ENCODE peak calls at places on chromosomes 2 and 18, in four cellular contexts. P is HepG2, R is SK-N-SH, O is A549. V is an unnamed sample.

GRCh38 chr2:224518806-224519580 is 66.2 kb downstream of the CUL3 start:
- DNase-seq in R (no peak), P (no peak), O (no peak), V (no peak)

GRCh38 chr2:182587831-182588230 is 128.2 kb upstream of the DNAJC10 start:
- DNase-seq in O (no peak), R (no peak), P (no peak), V (no peak)

GRCh38 chr2:158187908-158188307 is 86.2 kb downstream of the UPP2 start:
- DNase-seq in O (no peak), R (no peak), P (no peak), V (no peak)

GRCh38 chr18:33034941-33035340 is 262.1 kb upstream of the KLHL14 start:
- DNase-seq in P (no peak), R (no peak), O (no peak), V (no peak)

GRCh38 chr2:213010106-213010779 is 141.2 kb downstream of the IKZF2 start:
- DNase-seq in P (no peak), O (no peak), R (no peak), V (no peak)

GRCh38 chr18:44887227-44887631 is 206.5 kb downstream of the SETBP1 start:
- DNase-seq in R (no peak), P (no peak), O (no peak), V (peak; percentile 69)

GRCh38 chr18:79413426-79413825 is 17.7 kb downstream of the NFATC1 start:
- DNase-seq in R (no peak), O (no peak), P (no peak), V (no peak)

GRCh38 chr2:220006152-220006551 is 378.7 kb downstream of the SLC4A3 start:
- DNase-seq in O (no peak), P (no peak), R (no peak), V (no peak)

GRCh38 chr2:2156881-2157280 is 174.2 kb downstream of the MYT1L start:
- DNase-seq in O (no peak), P (no peak), R (no peak), V (no peak)

GRCh38 chr2:189379731-189380261 is 61.5 kb upstream of the WDR75 start:
- DNase-seq in O (no peak), R (no peak), P (no peak), V (no peak)

GRCh38 chr18:37836571-37836970 is 271.0 kb upstream of the CELF4 start:
- DNase-seq in P (no peak), O (no peak), R (no peak), V (no peak)

GRCh38 chr2:134636714-134637113 is 82.1 kb downstream of the TMEM163 start:
- DNase-seq in P (no peak), R (no peak), O (no peak), V (no peak)

GRCh38 chr2:240963376-240964220 is 34.8 kb upstream of the SNED1 start:
- DNase-seq in P (no peak), R (peak; percentile 30), O (no peak), V (no peak)

GRCh38 chr2:203706403-203706802 is at the start of gene CD28:
- DNase-seq in R (no peak), O (no peak), P (no peak), V (peak; percentile 85)

GRCh38 chr2:9423100-9423921 is at the start of the genes CPSF3 and ITGB1BP1:
- DNase-seq in P (peak; percentile 98), R (peak; percentile 100), O (peak; percentile 99), V (peak; percentile 88)

GRCh38 chr2:174117951-174118930 is 130.1 kb downstream of the OLA1 start:
- DNase-seq in O (peak; percentile 9), P (no peak), R (no peak), V (no peak)

GRCh38 chr2:21422050-21422449 is 298.3 kb downstream of the TDRD15 start:
- DNase-seq in R (peak; percentile 45), O (peak; percentile 34), P (peak; percentile 23), V (no peak)

GRCh38 chr2:27922842-27923241 is 32.3 kb downstream of the BABAM2 start:
- DNase-seq in P (no peak), R (no peak), O (peak; percentile 41), V (no peak)

GRCh38 chr2:3379647-3380534 is at the start of gene TRAPPC12:
- DNase-seq in O (peak; percentile 96), R (peak; percentile 97), P (peak; percentile 95), V (peak; percentile 69)

GRCh38 chr2:201228271-201228911 is 31.9 kb upstream of the CASP8 start:
- DNase-seq in R (no peak), O (no peak), P (no peak), V (no peak)

GRCh38 chr2:23901966-23902942 is 24.7 kb downstream of the ATAD2B start:
- DNase-seq in O (no peak), R (no peak), P (no peak), V (no peak)

GRCh38 chr2:239642406-239643004 is 241.7 kb upstream of the HDAC4 start:
- DNase-seq in P (no peak), O (no peak), R (no peak), V (no peak)

GRCh38 chr18:11146238-11146946 is 3.0 kb downstream of the PIEZO2 start:
- DNase-seq in O (no peak), P (no peak), R (no peak), V (no peak)

GRCh38 chr2:219285348-219285685 is 6.2 kb downstream of the DNAJB2 start:
- DNase-seq in R (no peak), O (no peak), P (no peak), V (no peak)

GRCh38 chr18:1648715-1649114 is 744.0 kb downstream of the ADCYAP1 start:
- DNase-seq in P (no peak), R (no peak), O (no peak), V (no peak)

GRCh38 chr2:76997296-76997695 is 524.9 kb downstream of the LRRTM4 start:
- DNase-seq in P (no peak), O (no peak), R (no peak), V (no peak)

GRCh38 chr2:43178602-43179542 is 47.5 kb downstream of the ZFP36L2 start:
- DNase-seq in O (peak; percentile 90), P (peak; percentile 90), R (peak; percentile 59), V (no peak)

GRCh38 chr18:27728659-27729058 is 448.3 kb downstream of the CDH2 start:
- DNase-seq in O (no peak), P (no peak), R (no peak), V (no peak)

GRCh38 chr2:218397502-218398436 is 1.9 kb upstream of the CTDSP1 start:
- DNase-seq in O (peak; percentile 87), P (peak; percentile 90), R (peak; percentile 44), V (peak; percentile 46)

GRCh38 chr2:212892193-212892592 is 259.2 kb downstream of the IKZF2 start:
- DNase-seq in R (peak; percentile 34), O (peak; percentile 31), P (peak; percentile 46), V (no peak)

GRCh38 chr2:224934542-224935188 is 107.6 kb downstream of the DOCK10 start:
- DNase-seq in R (no peak), O (no peak), P (no peak), V (no peak)

GRCh38 chr18:27921904-27922541 is 254.9 kb downstream of the CDH2 start:
- DNase-seq in P (peak; percentile 10), O (peak; percentile 29), R (peak; percentile 3), V (no peak)

GRCh38 chr2:28665041-28665704 is 86.5 kb upstream of the PPP1CB start:
- DNase-seq in R (peak; percentile 80), P (no peak), O (no peak), V (no peak)

GRCh38 chr2:26075173-26075572 is 41.3 kb downstream of the RAB10 start:
- DNase-seq in R (no peak), O (no peak), P (no peak), V (no peak)

GRCh38 chr18:40035951-40036350 is 1919.1 kb upstream of the PIK3C3 start:
- DNase-seq in P (no peak), O (no peak), R (no peak), V (no peak)

GRCh38 chr18:40041951-40042350 is 1913.1 kb upstream of the PIK3C3 start:
- DNase-seq in R (no peak), O (no peak), P (no peak), V (no peak)

DNA sequence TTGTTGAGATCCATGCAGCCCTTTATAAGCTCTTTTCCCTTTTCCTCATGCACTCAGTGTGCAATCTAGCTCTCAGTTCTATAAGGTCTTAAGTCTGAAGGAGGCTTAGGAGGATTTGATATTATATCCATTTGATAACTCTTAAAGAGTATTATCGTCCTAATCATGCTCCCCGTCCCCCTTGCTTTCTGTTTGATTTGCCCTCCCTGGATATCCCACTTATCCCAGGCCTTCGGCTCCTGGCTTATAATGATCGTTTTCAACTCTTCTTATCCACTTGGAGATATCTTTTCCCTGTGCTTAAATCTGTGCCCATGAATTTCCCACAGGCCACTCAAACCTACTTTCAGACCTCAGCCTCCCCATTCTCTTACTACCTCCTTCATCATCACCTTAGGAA is 1917.6 kb upstream of the PIK3C3 start:
- DNase-seq in O (no peak), P (no peak), R (no peak), V (no peak)
- TF ChIP-seq PBX3 in O (no peak), P (no peak), R (no peak), V (no peak)

GRCh38 chr2:130805613-130806012 is 31.1 kb upstream of the ARHGEF4 start:
- DNase-seq in R (no peak), P (no peak), O (no peak), V (no peak)

GRCh38 chr2:130810490-130810889 is 26.2 kb upstream of the ARHGEF4 start:
- DNase-seq in O (no peak), R (no peak), P (no peak), V (no peak)

GRCh38 chr2:130806370-130806769 is 30.3 kb upstream of the ARHGEF4 start:
- DNase-seq in O (no peak), P (no peak), R (no peak), V (no peak)

GRCh38 chr2:130808482-130809268 is 28.0 kb upstream of the ARHGEF4 start:
- DNase-seq in P (no peak), O (peak; percentile 42), R (no peak), V (no peak)

GRCh38 chr2:130807659-130808385 is 28.9 kb upstream of the ARHGEF4 start:
- DNase-seq in P (no peak), R (no peak), O (no peak), V (no peak)
- TF ChIP-seq PBX3 in P (no peak), R (no peak), O (no peak), V (no peak)

DNA sequence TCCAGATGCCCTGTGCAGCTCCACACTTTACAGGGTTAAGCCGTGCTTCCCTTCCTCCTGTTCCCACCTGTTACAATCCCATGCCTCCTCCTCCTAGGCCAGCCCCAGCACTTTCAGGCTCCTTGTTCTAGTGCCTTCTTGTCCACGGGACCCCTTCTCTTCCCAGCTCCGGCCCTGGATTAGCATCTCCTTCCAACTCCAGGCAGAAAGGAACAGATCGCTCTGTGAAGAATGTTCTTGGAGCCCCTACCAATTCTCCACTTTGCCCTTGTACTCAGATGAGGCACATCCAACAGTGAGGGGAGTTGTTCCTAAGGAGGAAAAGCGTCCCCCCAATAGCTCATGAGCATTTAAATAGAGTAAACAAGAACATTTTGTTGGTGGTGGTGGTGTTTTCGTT is 72.7 kb downstream of the CABLES1 start:
- DNase-seq in R (no peak), P (no peak), O (no peak), V (no peak)
- TF ChIP-seq PBX3 in R (no peak), P (no peak), O (no peak), V (no peak)

GRCh38 chr18:26574958-26575864 is 26.9 kb upstream of the KCTD1 start:
- DNase-seq in O (peak; percentile 96), R (peak; percentile 50), P (peak; percentile 52), V (no peak)

GRCh38 chr18:26579941-26580618 is 31.7 kb upstream of the KCTD1 start:
- DNase-seq in P (peak; percentile 15), R (no peak), O (peak; percentile 88), V (no peak)

DNA sequence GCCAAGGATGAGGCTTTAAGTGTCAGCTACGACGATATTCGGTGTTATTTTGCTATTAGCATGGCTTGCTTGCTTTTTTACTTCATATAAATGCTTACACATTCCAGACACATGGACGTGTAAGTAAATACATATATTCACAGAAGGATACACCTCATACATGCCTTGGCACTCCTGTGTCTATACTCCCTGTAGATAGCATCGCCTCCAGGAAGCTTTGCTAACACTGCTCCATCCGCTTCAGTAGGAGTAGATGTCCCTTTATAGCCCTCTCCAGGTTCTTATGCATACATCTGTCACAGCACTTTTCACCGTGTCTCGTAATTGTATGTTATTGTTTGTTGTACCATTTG is 27.5 kb upstream of the KCTD1 start:
- DNase-seq in O (no peak), P (no peak), R (no peak), V (no peak)
- TF ChIP-seq PBX3 in O (no peak), P (no peak), R (no peak), V (no peak)